ENCODE peak calls at places on chromosomes 16 and 17, in five cellular contexts. L is mucosa of descending colon, S is stomach, K is lower lobe of right lung, C is heart right ventricle. Y is an unnamed sample. For H3K4me1, the result is how much of the 10 kb centered on the place peaks cover.

GRCh38 chr17:82245144-82246039 is 16.6 kb downstream of the SLC16A3 start:
- DNase-seq in L (no peak), S (no peak), K (peak), C (no peak), Y (no peak)

GRCh38 chr16:71456801-71457200 is 5.2 kb downstream of the ZNF23 start:
- DNase-seq in L (no peak), S (no peak), K (no peak), C (no peak), Y (no peak)

GRCh38 chr17:55612691-55613141 is 101.5 kb upstream of the SMIM36 start:
- DNase-seq in L (no peak), S (no peak), K (no peak), C (no peak), Y (no peak)

GRCh38 chr16:75483222-75483621 is 12.0 kb downstream of the CHST6 start:
- DNase-seq in L (no peak), S (no peak), K (no peak), C (no peak), Y (no peak)

GRCh38 chr16:85602831-85603755 is 10.0 kb upstream of the GSE1 start:
- DNase-seq in L (no peak), S (peak), K (no peak), C (no peak), Y (no peak)

GRCh38 chr17:3034578-3034920 is 28.9 kb downstream of the OR1D5 start:
- DNase-seq in L (no peak), S (no peak), K (peak), C (no peak), Y (no peak)

GRCh38 chr17:74770498-74771318 is 5.4 kb downstream of the NAT9 start:
- DNase-seq in L (peak), S (peak), K (peak), C (peak), Y (peak)

GRCh38 chr16:85258616-85259015 is 146.3 kb upstream of the CIBAR2 start:
- DNase-seq in L (no peak), S (no peak), K (no peak), C (no peak), Y (no peak)

GRCh38 chr17:9880582-9880999 is 24.5 kb downstream of the RCVRN start:
- DNase-seq in L (no peak), S (no peak), K (no peak), C (no peak), Y (no peak)

DNA sequence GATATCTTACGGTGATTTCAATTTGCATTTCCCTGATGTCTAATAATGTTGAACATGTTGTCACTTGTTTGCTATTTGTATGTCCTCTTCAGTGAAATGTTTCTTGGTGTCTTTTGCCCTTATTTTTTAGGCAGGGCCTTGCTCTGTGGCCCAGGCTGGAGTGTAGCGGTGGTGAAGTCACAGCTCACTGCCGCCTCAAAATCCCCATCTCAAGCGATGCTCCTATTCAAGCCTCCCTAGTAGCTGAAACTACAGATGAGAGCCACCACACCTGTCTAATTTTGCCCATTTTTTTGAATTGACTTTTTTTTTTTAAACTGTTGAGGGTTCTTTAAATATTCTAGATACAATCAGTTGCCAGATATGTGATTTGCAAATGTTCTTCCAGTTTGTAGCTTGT is 8.3 kb downstream of the UBE2G1 start:
- DNase-seq in L (no peak), S (no peak), K (no peak), C (no peak), Y (no peak)
- H3K4me1 ChIP-seq in L (under half), S (half or more), K (under half), C (half or more), Y (under half)

DNA sequence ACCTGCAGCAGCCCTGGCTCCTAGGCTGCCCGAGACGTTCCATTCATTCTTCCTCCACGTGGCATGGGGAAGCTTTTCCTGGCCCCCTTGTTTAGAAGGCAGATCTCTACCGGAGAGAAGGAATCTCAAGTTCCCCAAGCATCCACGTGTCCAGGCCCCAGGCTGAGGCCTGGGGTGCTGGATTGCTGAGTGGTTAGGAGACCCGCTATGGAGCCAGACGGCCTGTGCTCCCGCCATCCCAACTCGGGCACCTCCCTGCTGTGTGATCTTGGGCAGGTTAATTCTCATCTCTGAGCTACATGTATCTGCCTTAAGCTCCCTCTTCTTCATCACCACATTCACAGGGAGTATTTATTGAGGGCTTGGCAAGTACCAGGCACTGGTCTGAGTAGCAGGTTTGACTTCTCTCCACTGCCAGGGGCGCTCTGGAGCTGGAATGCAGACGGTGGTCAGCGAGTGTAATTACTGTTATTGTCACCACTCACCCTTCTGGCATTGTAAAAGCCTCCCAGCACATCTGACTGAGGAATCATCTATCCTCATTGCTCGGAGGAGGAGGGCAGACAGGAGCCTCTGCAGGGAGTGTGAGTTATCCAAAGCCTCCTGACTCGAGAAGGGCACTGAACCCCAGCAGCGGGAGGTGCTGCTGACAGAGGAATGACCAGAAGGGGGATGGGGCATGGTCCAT is 1.1 kb upstream of the ADGRG1 start:
- DNase-seq in L (no peak), S (no peak), K (no peak), C (no peak), Y (no peak)
- H3K4me1 ChIP-seq in L (under half), S (half or more), K (under half), C (half or more), Y (under half)

DNA sequence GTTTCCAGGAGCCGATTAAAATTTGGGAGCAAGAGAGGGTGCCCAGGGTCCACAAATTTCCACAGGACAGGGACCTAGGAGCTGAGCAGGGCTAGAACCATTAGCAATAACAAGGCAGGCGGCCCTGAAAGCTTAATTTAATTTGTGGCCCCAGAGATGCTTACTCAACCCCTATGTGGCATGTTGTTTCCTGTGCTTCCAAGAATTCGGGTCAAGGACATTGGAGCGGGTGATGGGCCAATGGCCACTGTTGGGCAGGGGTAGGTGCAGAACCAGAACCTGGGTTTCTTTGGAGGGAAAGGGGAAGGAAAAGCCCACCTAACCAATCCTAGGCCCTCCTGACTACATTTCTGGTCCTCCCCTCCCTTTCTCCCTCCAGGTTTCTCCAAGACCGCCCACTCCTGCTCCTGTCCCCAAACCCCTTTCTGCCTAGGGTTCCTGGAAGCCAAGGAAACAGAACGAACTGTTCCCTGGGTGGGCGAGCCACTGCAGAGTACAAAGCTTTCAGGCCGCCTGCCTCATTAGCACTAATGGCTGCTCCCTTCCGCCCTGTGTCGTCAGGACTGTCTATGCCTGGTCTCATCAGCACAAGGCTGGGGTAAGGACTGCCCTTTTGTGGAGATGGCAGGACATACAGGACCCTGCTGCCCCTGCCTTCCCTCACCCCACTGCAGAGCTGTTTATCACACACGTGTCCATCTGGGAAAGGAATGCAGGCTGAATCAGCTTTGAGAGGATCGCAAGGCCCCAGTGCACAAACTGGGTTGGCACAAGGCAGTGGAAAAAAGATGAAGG is 581 bp upstream of the AGRP start:
- DNase-seq in L (no peak), S (no peak), K (no peak), C (no peak), Y (no peak)
- H3K4me1 ChIP-seq in L (under half), S (half or more), K (under half), C (half or more), Y (under half)

GRCh38 chr17:50097907-50098306 is 2.8 kb downstream of the PDK2 start:
- DNase-seq in L (no peak), S (no peak), K (no peak), C (no peak), Y (no peak)
- H3K4me1 ChIP-seq in L (half or more), S (half or more), K (under half), C (half or more), Y (half or more)